ENCODE peak calls at places on chromosomes 2 and 18, in seven cellular contexts. T, S, R, W, G, J and E are unnamed samples.

GRCh38 chr2:11749646-11750349 is 3.4 kb downstream of the LPIN1 start:
- DNase-seq in S (no peak), W (no peak), R (peak; percentile 71), G (no peak), T (peak; percentile 60), J (no peak), E (no peak)

GRCh38 chr2:72035518-72036172 is 112.0 kb downstream of the CYP26B1 start:
- DNase-seq in S (no peak), W (no peak), T (no peak), G (no peak), R (peak; percentile 4), J (peak; percentile 11), E (no peak)

GRCh38 chr2:218016810-218017209 is 14.0 kb upstream of the TNS1 start:
- DNase-seq in W (no peak), G (no peak), T (no peak), R (no peak), J (no peak), S (no peak), E (no peak)

GRCh38 chr2:178542161-178542560 is 61.9 kb downstream of the PLEKHA3 start:
- DNase-seq in S (no peak), R (no peak), W (no peak), J (no peak), G (no peak), T (no peak), E (no peak)

GRCh38 chr2:234958746-234959395 is 7.1 kb downstream of the SH3BP4 start:
- DNase-seq in W (no peak), T (no peak), G (no peak), J (no peak), R (no peak), S (no peak), E (no peak)

GRCh38 chr2:236569593-236569973 is at the start of gene ACKR3:
- DNase-seq in S (peak; percentile 41), R (peak; percentile 65), W (peak; percentile 21), T (peak; percentile 89), G (peak; percentile 29), J (peak; percentile 11), E (peak; percentile 79)

GRCh38 chr2:225431387-225431786 is 31.9 kb downstream of the NYAP2 start:
- DNase-seq in R (peak; percentile 39), S (no peak), G (no peak), W (no peak), J (no peak), T (no peak), E (no peak)

GRCh38 chr18:50622320-50622719 is 62.4 kb downstream of the MAPK4 start:
- DNase-seq in S (no peak), R (no peak), G (no peak), W (no peak), T (no peak), J (no peak), E (no peak)

GRCh38 chr2:71710805-71711469 is 257.6 kb downstream of the DYSF start:
- DNase-seq in T (no peak), S (peak; percentile 73), G (no peak), W (no peak), R (peak; percentile 75), J (no peak), E (no peak)

GRCh38 chr2:237324446-237325236 is 89.3 kb downstream of the COL6A3 start:
- DNase-seq in S (no peak), J (no peak), T (no peak), G (no peak), W (no peak), R (no peak), E (no peak)

DNA sequence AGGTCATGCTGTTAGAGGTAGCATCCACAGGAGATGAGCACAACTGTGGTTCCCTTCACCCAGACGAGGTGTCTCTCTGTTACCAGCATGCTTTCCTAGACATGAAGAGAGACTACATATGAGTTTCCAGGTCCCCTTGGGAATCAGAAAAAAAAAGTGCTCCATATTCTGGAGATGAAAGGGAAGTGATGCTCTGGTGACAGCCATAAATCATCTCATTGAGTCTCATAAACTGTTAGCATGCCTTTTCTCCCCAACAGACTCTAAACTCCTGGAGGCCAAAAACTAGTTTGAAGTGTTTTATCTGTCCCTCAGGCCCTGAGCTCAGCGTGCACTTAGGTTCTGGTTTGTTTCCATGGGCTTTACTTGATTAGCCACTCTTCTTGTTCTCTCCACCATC is 124.6 kb upstream of the CREB1 start:
- DNase-seq in W (no peak), G (no peak), T (no peak), R (no peak), J (no peak), S (no peak), E (no peak)
- TF ChIP-seq JUND in W (no peak), G (no peak), T (no peak), R (no peak), J (no peak), S (no peak), E (no peak)

GRCh38 chr2:149612122-149612521 is 24.5 kb upstream of the MMADHC start:
- DNase-seq in W (no peak), T (no peak), G (no peak), J (no peak), R (no peak), S (no peak), E (peak; percentile 51)

GRCh38 chr2:149617057-149617456 is 29.5 kb upstream of the MMADHC start:
- DNase-seq in J (no peak), G (no peak), S (no peak), T (no peak), R (no peak), W (no peak), E (no peak)

GRCh38 chr2:149617476-149617875 is 29.9 kb upstream of the MMADHC start:
- DNase-seq in R (no peak), J (no peak), S (no peak), G (no peak), W (no peak), T (no peak), E (no peak)

GRCh38 chr2:149611100-149611820 is 23.7 kb upstream of the MMADHC start:
- DNase-seq in S (no peak), W (no peak), G (no peak), J (no peak), R (no peak), T (no peak), E (peak; percentile 60)

GRCh38 chr2:149613712-149614111 is 26.1 kb upstream of the MMADHC start:
- DNase-seq in W (no peak), J (no peak), S (no peak), G (no peak), T (no peak), R (no peak), E (no peak)
- TF ChIP-seq JUND in W (no peak), J (no peak), S (no peak), G (no peak), T (no peak), R (no peak), E (no peak)

GRCh38 chr2:113132622-113133021 is 5.2 kb downstream of the IL1RN start:
- DNase-seq in G (no peak), W (no peak), J (no peak), T (no peak), R (no peak), S (no peak), E (no peak)
- TF ChIP-seq JUND in G (no peak), W (no peak), J (no peak), T (no peak), R (no peak), S (no peak), E (no peak)

GRCh38 chr18:37396981-37397720 is 168.4 kb downstream of the CELF4 start:
- DNase-seq in R (no peak), S (no peak), W (no peak), G (no peak), T (no peak), J (no peak), E (no peak)
- TF ChIP-seq JUND in R (no peak), S (no peak), W (no peak), G (no peak), T (no peak), J (no peak), E (no peak)

DNA sequence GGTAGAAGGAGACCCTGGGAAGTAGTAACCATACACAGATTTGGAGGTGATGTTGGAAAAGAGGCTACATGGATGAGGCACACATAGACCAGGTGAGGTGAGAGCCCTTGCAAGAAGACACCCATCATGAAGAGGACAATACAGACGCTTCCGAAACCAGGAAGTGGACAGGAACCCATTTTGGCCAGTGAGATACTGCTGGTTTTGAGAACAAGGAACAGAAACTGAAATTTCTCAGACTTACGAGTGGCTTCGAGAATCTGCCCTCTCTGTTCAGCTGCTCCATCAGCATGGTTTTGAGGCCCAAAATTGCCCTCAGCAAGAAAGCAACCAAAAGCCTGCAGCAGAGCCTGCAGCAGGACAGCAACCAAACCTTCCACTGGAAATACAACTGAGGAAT is 479.1 kb upstream of the NRXN1 start:
- DNase-seq in S (no peak), W (no peak), R (no peak), T (peak; percentile 2), J (no peak), G (no peak), E (no peak)
- TF ChIP-seq JUND in S (no peak), W (no peak), R (no peak), T (no peak), J (no peak), G (no peak), E (no peak)